ENCODE peak calls at places on chromosomes 12 and 14, in ten cellular contexts. O is lung, G is epithelial cell of esophagus, U is WTC11, T is fibroblast of lung, A is psoas muscle, Y is heart left ventricle, F is MM.1S, J is ovary, C is NB4. L is an unnamed sample.
A peak's percentile ranks its signal among the peaks of the same experiment; 100 is the strongest.

GRCh38 chr12:25459541-25459951 is 93.5 kb downstream of the LMNTD1 start:
- DNase-seq in C (peak; percentile 55), T (no peak), U (no peak), G (no peak), Y (peak; percentile 73), J (no peak), F (no peak), O (no peak), A (no peak), L (peak; percentile 21)

GRCh38 chr12:56719056-56719455 is 6.0 kb downstream of the NACA start:
- DNase-seq in F (no peak), A (no peak), J (peak; percentile 1), G (no peak), C (no peak), T (no peak), U (no peak), Y (no peak), O (no peak), L (no peak)

GRCh38 chr12:8907513-8907912 is 6.8 kb upstream of the PHC1 start:
- DNase-seq in T (no peak), O (no peak), A (no peak), Y (no peak), F (no peak), U (no peak), C (no peak), J (no peak), G (no peak), L (no peak)

GRCh38 chr12:28933864-28934527 is 215.1 kb upstream of the FAR2 start:
- DNase-seq in A (no peak), C (no peak), O (no peak), Y (no peak), F (no peak), T (no peak), J (no peak), G (peak; percentile 33), U (no peak), L (no peak)

GRCh38 chr14:77045570-77045890 is 17.0 kb upstream of the IRF2BPL start:
- DNase-seq in U (no peak), O (peak; percentile 79), Y (peak; percentile 45), J (peak; percentile 48), T (no peak), F (no peak), A (peak; percentile 37), C (no peak), G (no peak), L (no peak)

GRCh38 chr12:49555631-49556390 is 12.1 kb downstream of the MCRS1 start:
- DNase-seq in F (no peak), C (no peak), J (no peak), G (no peak), O (no peak), A (no peak), U (no peak), T (no peak), Y (no peak), L (no peak)

GRCh38 chr14:75430526-75430925 is 2.7 kb downstream of the JDP2 start:
- DNase-seq in G (no peak), T (peak; percentile 80), F (no peak), Y (no peak), C (no peak), A (peak; percentile 81), J (peak; percentile 66), O (no peak), U (no peak), L (no peak)

GRCh38 chr12:30450872-30451271 is 244.8 kb downstream of the IPO8 start:
- DNase-seq in G (peak; percentile 38), A (no peak), T (peak; percentile 52), J (no peak), C (peak; percentile 7), U (no peak), Y (no peak), O (no peak), F (no peak), L (no peak)

GRCh38 chr12:114744696-114745095 is 60.7 kb upstream of the TBX3 start:
- DNase-seq in C (no peak), G (no peak), J (peak; percentile 71), T (peak; percentile 93), A (no peak), O (no peak), Y (no peak), F (no peak), U (no peak), L (no peak)

GRCh38 chr12:106179086-106179485 is 40.3 kb upstream of the NUAK1 start:
- DNase-seq in F (no peak), A (no peak), Y (no peak), C (no peak), U (no peak), J (peak; percentile 46), G (no peak), T (no peak), O (no peak), L (no peak)

GRCh38 chr14:90536092-90536491 is 139.3 kb downstream of the CALM1 start:
- DNase-seq in T (no peak), J (peak; percentile 77), O (no peak), C (peak; percentile 84), U (no peak), A (no peak), Y (peak; percentile 75), G (no peak), F (no peak), L (no peak)

GRCh38 chr12:62724947-62725447 is 210.0 kb downstream of the PPM1H start:
- DNase-seq in F (no peak), O (peak; percentile 80), G (peak; percentile 99), T (peak; percentile 92), J (no peak), C (peak; percentile 73), Y (no peak), A (no peak), U (peak; percentile 32), L (no peak)

GRCh38 chr14:76701981-76702380 is 59.3 kb upstream of the VASH1 start:
- DNase-seq in Y (no peak), O (no peak), G (no peak), J (no peak), T (no peak), C (no peak), A (peak; percentile 79), F (no peak), U (no peak), L (no peak)

GRCh38 chr14:81051547-81051946 is 96.1 kb downstream of the TSHR start:
- DNase-seq in U (no peak), J (no peak), T (no peak), Y (no peak), G (no peak), F (no peak), C (no peak), A (no peak), O (no peak), L (no peak)

GRCh38 chr14:49988080-49988990 is 95.5 kb downstream of the ARF6 start:
- DNase-seq in Y (no peak), U (no peak), G (no peak), O (no peak), J (no peak), T (no peak), C (no peak), F (no peak), A (no peak), L (no peak)

GRCh38 chr12:20486233-20486632 is 117.9 kb downstream of the PDE3A start:
- DNase-seq in T (peak; percentile 49), O (no peak), A (no peak), C (peak; percentile 24), F (no peak), U (no peak), G (no peak), J (no peak), Y (no peak), L (no peak)
- TF ChIP-seq CTCF in T (no peak), O (no peak), A (no peak), C (no peak), F (no peak), U (no peak), G (no peak), J (no peak), Y (no peak), L (no peak)

DNA sequence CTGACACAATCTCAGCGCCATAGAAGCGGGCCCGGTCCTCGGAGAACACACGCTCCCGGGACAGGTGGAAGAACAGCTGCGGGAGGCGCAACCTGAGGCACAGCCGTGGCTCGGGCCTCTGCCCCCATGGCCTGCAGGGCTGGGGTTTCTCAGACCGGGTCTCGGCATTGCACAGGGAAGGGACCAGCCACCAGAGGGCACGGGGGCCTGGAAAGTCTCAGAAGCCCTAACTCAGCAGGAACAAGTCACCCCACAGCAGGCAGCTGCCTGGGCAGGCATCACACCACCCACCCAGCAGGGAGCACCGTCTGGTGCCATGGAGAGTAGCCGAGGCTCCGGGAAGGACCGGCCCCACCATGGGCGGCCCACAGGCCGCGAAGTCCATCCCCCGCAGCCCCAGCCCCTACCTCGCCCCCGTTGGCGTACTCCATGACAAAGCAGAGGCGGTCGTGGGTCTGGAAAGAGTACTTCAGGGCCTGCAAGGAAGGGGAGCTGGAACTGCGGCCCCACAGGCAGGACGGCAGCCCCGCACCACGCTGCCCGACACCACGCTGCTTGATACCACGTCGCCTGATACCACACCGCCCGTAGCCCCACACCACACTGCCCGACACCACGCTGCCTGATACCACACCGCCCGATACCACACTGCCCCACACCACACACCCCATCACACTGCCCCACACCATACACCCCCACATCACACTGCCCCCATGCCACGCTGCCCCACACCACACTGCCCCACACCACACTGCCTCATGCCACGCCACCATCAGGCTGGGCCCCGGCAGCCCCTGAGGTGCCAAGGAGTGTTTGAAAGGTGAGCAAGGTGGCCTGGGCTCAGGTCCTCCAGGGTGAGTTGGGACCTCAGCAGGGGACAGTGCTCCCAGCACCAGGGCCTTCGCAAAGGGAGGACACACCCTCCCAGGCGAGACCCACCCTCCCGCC is 20.8 kb downstream of the SIVA1 start:
- DNase-seq in O (no peak), U (no peak), C (no peak), F (no peak), T (no peak), Y (no peak), G (no peak), A (no peak), J (no peak), L (no peak)
- TF ChIP-seq CTCF in O (no peak), U (no peak), C (no peak), F (no peak), T (no peak), Y (no peak), G (no peak), A (no peak), J (no peak), L (no peak)

DNA sequence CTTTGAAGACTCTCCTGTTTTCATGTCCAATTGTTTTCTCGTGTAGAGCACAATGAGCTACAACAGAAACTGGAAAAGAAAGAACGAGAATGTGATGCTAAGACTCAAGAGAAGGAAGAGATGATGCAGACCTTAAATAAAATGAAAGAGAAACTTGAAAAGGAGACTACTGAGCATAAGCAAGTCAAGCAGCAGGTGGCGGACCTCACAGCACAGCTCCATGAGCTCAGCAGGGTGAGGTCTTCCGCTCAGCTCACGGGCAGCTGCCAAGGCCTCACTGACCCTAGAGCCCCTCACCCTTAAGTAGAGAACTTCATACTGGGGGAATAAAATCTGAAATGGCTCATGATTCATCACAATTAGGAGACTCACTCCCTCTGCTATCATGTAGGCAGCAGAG is 134.7 kb downstream of the GPR135 start:
- DNase-seq in C (no peak), T (peak; percentile 83), A (no peak), J (no peak), O (no peak), U (no peak), G (no peak), F (peak; percentile 77), Y (no peak), L (peak; percentile 39)
- TF ChIP-seq CTCF in C (no peak), T (no peak), A (no peak), J (no peak), O (no peak), U (no peak), G (no peak), F (peak; percentile 27), Y (no peak), L (peak; percentile 24)

GRCh38 chr14:92328664-92329255 is 5.8 kb downstream of the SLC24A4 start:
- DNase-seq in A (no peak), T (no peak), C (no peak), G (no peak), O (no peak), Y (no peak), U (no peak), J (no peak), F (no peak), L (no peak)
- TF ChIP-seq CTCF in A (no peak), T (no peak), C (no peak), G (no peak), O (no peak), Y (no peak), U (no peak), J (no peak), F (no peak), L (no peak)

L was measured in GM10248.